ENCODE peak calls at places on chromosomes 5 and 9, in ten cellular contexts. One of them, this sample, is unnamed.

GRCh38 chr9:98881836-98882568 is 61.7 kb upstream of the COL15A1 start:
- DNase-seq in RPMI8226: no peak
- DNase-seq in GM10248: no peak
- DNase-seq in AG04450: no peak
- DNase-seq in CD4-positive, alpha-beta T cell: no peak
- DNase-seq in astrocyte of the cerebellum: no peak
- DNase-seq in ovary: no peak
- DNase-seq in activated gamma-delta T cell: no peak
- DNase-seq in A549: no peak
- DNase-seq in AG09309: peak
- DNase-seq in this sample: no peak

GRCh38 chr5:33509036-33509435 is 68.3 kb downstream of the TARS1 start:
- DNase-seq in RPMI8226: no peak
- DNase-seq in GM10248: no peak
- DNase-seq in AG04450: peak
- DNase-seq in CD4-positive, alpha-beta T cell: no peak
- DNase-seq in astrocyte of the cerebellum: no peak
- DNase-seq in ovary: no peak
- DNase-seq in activated gamma-delta T cell: no peak
- DNase-seq in A549: no peak
- DNase-seq in AG09309: no peak
- DNase-seq in this sample: no peak

GRCh38 chr5:19240150-19240549 is 747.9 kb downstream of the CDH18 start:
- DNase-seq in RPMI8226: no peak
- DNase-seq in GM10248: no peak
- DNase-seq in AG04450: no peak
- DNase-seq in CD4-positive, alpha-beta T cell: no peak
- DNase-seq in astrocyte of the cerebellum: peak
- DNase-seq in ovary: no peak
- DNase-seq in activated gamma-delta T cell: no peak
- DNase-seq in A549: no peak
- DNase-seq in AG09309: no peak
- DNase-seq in this sample: no peak

GRCh38 chr9:71675857-71676165 is 92.5 kb downstream of the CEMIP2 start:
- DNase-seq in RPMI8226: no peak
- DNase-seq in GM10248: no peak
- DNase-seq in AG04450: no peak
- DNase-seq in CD4-positive, alpha-beta T cell: no peak
- DNase-seq in astrocyte of the cerebellum: no peak
- DNase-seq in ovary: no peak
- DNase-seq in activated gamma-delta T cell: no peak
- DNase-seq in A549: no peak
- DNase-seq in AG09309: no peak
- DNase-seq in this sample: no peak

GRCh38 chr9:84939766-84940165 is 270.2 kb downstream of the NTRK2 start:
- DNase-seq in RPMI8226: no peak
- DNase-seq in GM10248: no peak
- DNase-seq in AG04450: no peak
- DNase-seq in CD4-positive, alpha-beta T cell: no peak
- DNase-seq in astrocyte of the cerebellum: no peak
- DNase-seq in ovary: no peak
- DNase-seq in activated gamma-delta T cell: no peak
- DNase-seq in A549: no peak
- DNase-seq in AG09309: no peak
- DNase-seq in this sample: no peak

GRCh38 chr9:17587113-17587512 is 8.2 kb downstream of the SH3GL2 start:
- DNase-seq in RPMI8226: no peak
- DNase-seq in GM10248: no peak
- DNase-seq in AG04450: no peak
- DNase-seq in CD4-positive, alpha-beta T cell: no peak
- DNase-seq in astrocyte of the cerebellum: no peak
- DNase-seq in ovary: no peak
- DNase-seq in activated gamma-delta T cell: no peak
- DNase-seq in A549: no peak
- DNase-seq in AG09309: no peak
- DNase-seq in this sample: no peak

GRCh38 chr9:126842977-126843799 is 17.3 kb upstream of the ZBTB34 start:
- DNase-seq in RPMI8226: no peak
- DNase-seq in GM10248: no peak
- DNase-seq in AG04450: no peak
- DNase-seq in CD4-positive, alpha-beta T cell: no peak
- DNase-seq in astrocyte of the cerebellum: no peak
- DNase-seq in ovary: no peak
- DNase-seq in activated gamma-delta T cell: no peak
- DNase-seq in A549: no peak
- DNase-seq in AG09309: no peak
- DNase-seq in this sample: no peak

GRCh38 chr9:117643288-117643654 is 60.9 kb upstream of the TLR4 start:
- DNase-seq in RPMI8226: no peak
- DNase-seq in GM10248: no peak
- DNase-seq in AG04450: no peak
- DNase-seq in CD4-positive, alpha-beta T cell: no peak
- DNase-seq in astrocyte of the cerebellum: no peak
- DNase-seq in ovary: no peak
- DNase-seq in activated gamma-delta T cell: no peak
- DNase-seq in A549: no peak
- DNase-seq in AG09309: no peak
- DNase-seq in this sample: no peak

GRCh38 chr5:37005252-37005651 is 128.7 kb downstream of the NIPBL start:
- DNase-seq in RPMI8226: no peak
- DNase-seq in GM10248: no peak
- DNase-seq in AG04450: no peak
- DNase-seq in CD4-positive, alpha-beta T cell: no peak
- DNase-seq in astrocyte of the cerebellum: peak
- DNase-seq in ovary: no peak
- DNase-seq in activated gamma-delta T cell: no peak
- DNase-seq in A549: no peak
- DNase-seq in AG09309: peak
- DNase-seq in this sample: no peak

GRCh38 chr9:93304574-93305496 is 120.9 kb downstream of the WNK2 start:
- DNase-seq in RPMI8226: no peak
- DNase-seq in GM10248: peak
- DNase-seq in AG04450: no peak
- DNase-seq in CD4-positive, alpha-beta T cell: no peak
- DNase-seq in astrocyte of the cerebellum: peak
- DNase-seq in ovary: peak
- DNase-seq in activated gamma-delta T cell: no peak
- DNase-seq in A549: peak
- DNase-seq in AG09309: peak
- DNase-seq in this sample: no peak

GRCh38 chr5:179610109-179610902 is 13.2 kb downstream of the HNRNPH1 start:
- DNase-seq in RPMI8226: no peak
- DNase-seq in GM10248: no peak
- DNase-seq in AG04450: no peak
- DNase-seq in CD4-positive, alpha-beta T cell: no peak
- DNase-seq in astrocyte of the cerebellum: no peak
- DNase-seq in ovary: no peak
- DNase-seq in activated gamma-delta T cell: no peak
- DNase-seq in A549: no peak
- DNase-seq in AG09309: no peak
- DNase-seq in this sample: no peak

GRCh38 chr5:66633754-66634153 is 37.6 kb downstream of the MAST4 start:
- DNase-seq in RPMI8226: no peak
- DNase-seq in GM10248: no peak
- DNase-seq in AG04450: no peak
- DNase-seq in CD4-positive, alpha-beta T cell: no peak
- DNase-seq in astrocyte of the cerebellum: no peak
- DNase-seq in ovary: no peak
- DNase-seq in activated gamma-delta T cell: no peak
- DNase-seq in A549: no peak
- DNase-seq in AG09309: no peak
- DNase-seq in this sample: no peak

GRCh38 chr9:114446036-114446435 is 58.3 kb upstream of the AKNA start:
- DNase-seq in RPMI8226: no peak
- DNase-seq in GM10248: no peak
- DNase-seq in AG04450: no peak
- DNase-seq in CD4-positive, alpha-beta T cell: no peak
- DNase-seq in astrocyte of the cerebellum: peak
- DNase-seq in ovary: no peak
- DNase-seq in activated gamma-delta T cell: no peak
- DNase-seq in A549: no peak
- DNase-seq in AG09309: no peak
- DNase-seq in this sample: no peak

GRCh38 chr5:87268970-87269377 is 1.3 kb downstream of the RASA1 start:
- DNase-seq in RPMI8226: no peak
- DNase-seq in GM10248: no peak
- DNase-seq in AG04450: no peak
- DNase-seq in CD4-positive, alpha-beta T cell: no peak
- DNase-seq in astrocyte of the cerebellum: no peak
- DNase-seq in ovary: no peak
- DNase-seq in activated gamma-delta T cell: no peak
- DNase-seq in A549: no peak
- DNase-seq in AG09309: no peak
- DNase-seq in this sample: no peak

GRCh38 chr5:170638454-170639220 is 134.8 kb downstream of the KCNIP1 start:
- DNase-seq in RPMI8226: peak
- DNase-seq in GM10248: peak
- DNase-seq in AG04450: no peak
- DNase-seq in CD4-positive, alpha-beta T cell: peak
- DNase-seq in astrocyte of the cerebellum: no peak
- DNase-seq in ovary: peak
- DNase-seq in activated gamma-delta T cell: no peak
- DNase-seq in A549: peak
- DNase-seq in AG09309: no peak
- DNase-seq in this sample: peak

GRCh38 chr9:93730643-93731042 is 154.3 kb downstream of the PHF2 start:
- DNase-seq in RPMI8226: no peak
- DNase-seq in GM10248: no peak
- DNase-seq in AG04450: no peak
- DNase-seq in CD4-positive, alpha-beta T cell: no peak
- DNase-seq in astrocyte of the cerebellum: no peak
- DNase-seq in ovary: no peak
- DNase-seq in activated gamma-delta T cell: no peak
- DNase-seq in A549: no peak
- DNase-seq in AG09309: no peak
- DNase-seq in this sample: no peak

GRCh38 chr5:178202541-178202940 is 1.8 kb upstream of the HNRNPAB start:
- DNase-seq in RPMI8226: no peak
- DNase-seq in GM10248: no peak
- DNase-seq in AG04450: no peak
- DNase-seq in CD4-positive, alpha-beta T cell: no peak
- DNase-seq in astrocyte of the cerebellum: no peak
- DNase-seq in ovary: no peak
- DNase-seq in activated gamma-delta T cell: no peak
- DNase-seq in A549: no peak
- DNase-seq in AG09309: no peak
- DNase-seq in this sample: no peak

GRCh38 chr9:38108326-38108725 is 39.3 kb upstream of the SHB start:
- DNase-seq in RPMI8226: no peak
- DNase-seq in GM10248: no peak
- DNase-seq in AG04450: no peak
- DNase-seq in CD4-positive, alpha-beta T cell: no peak
- DNase-seq in astrocyte of the cerebellum: no peak
- DNase-seq in ovary: no peak
- DNase-seq in activated gamma-delta T cell: no peak
- DNase-seq in A549: no peak
- DNase-seq in AG09309: no peak
- DNase-seq in this sample: no peak

GRCh38 chr9:124695280-124695890 is 75.7 kb downstream of the NR6A1 start:
- DNase-seq in RPMI8226: no peak
- DNase-seq in GM10248: no peak
- DNase-seq in AG04450: no peak
- DNase-seq in CD4-positive, alpha-beta T cell: no peak
- DNase-seq in astrocyte of the cerebellum: no peak
- DNase-seq in ovary: no peak
- DNase-seq in activated gamma-delta T cell: no peak
- DNase-seq in A549: peak
- DNase-seq in AG09309: no peak
- DNase-seq in this sample: no peak

GRCh38 chr9:96383165-96383939 is at the start of gene SLC35D2:
- DNase-seq in RPMI8226: no peak
- DNase-seq in GM10248: peak
- DNase-seq in AG04450: no peak
- DNase-seq in CD4-positive, alpha-beta T cell: peak
- DNase-seq in astrocyte of the cerebellum: no peak
- DNase-seq in ovary: peak
- DNase-seq in activated gamma-delta T cell: peak
- DNase-seq in A549: peak
- DNase-seq in AG09309: no peak
- DNase-seq in this sample: no peak

GRCh38 chr5:84287964-84288363 is 96.7 kb downstream of the EDIL3 start:
- DNase-seq in RPMI8226: no peak
- DNase-seq in GM10248: no peak
- DNase-seq in AG04450: peak
- DNase-seq in CD4-positive, alpha-beta T cell: no peak
- DNase-seq in astrocyte of the cerebellum: peak
- DNase-seq in ovary: no peak
- DNase-seq in activated gamma-delta T cell: no peak
- DNase-seq in A549: peak
- DNase-seq in AG09309: peak
- DNase-seq in this sample: no peak

This sample was measured in D721Med.